ENCODE peak calls at places on chromosomes 6 and 20, in four cellular contexts. H is AG04449, M is GM12865, C is cardiac fibroblast. F is an unnamed sample.

GRCh38 chr6:152635949-152636674 is 1.1 kb downstream of the SYNE1 start:
- DNase-seq in H (no peak), M (peak; percentile 75), C (peak; percentile 53), F (peak; percentile 42)

GRCh38 chr20:48102821-48103635 is 317.7 kb upstream of the SULF2 start:
- DNase-seq in H (no peak), M (no peak), C (no peak), F (peak; percentile 83)

GRCh38 chr6:168385858-168386735 is 54.9 kb upstream of the SMOC2 start:
- DNase-seq in H (no peak), M (no peak), C (no peak), F (no peak)

GRCh38 chr6:26270121-26270861 is 94.7 kb upstream of the BTN3A2 start:
- DNase-seq in H (no peak), M (peak; percentile 83), C (peak; percentile 37), F (no peak)

GRCh38 chr6:134004714-134005113 is 47.7 kb downstream of the SLC2A12 start:
- DNase-seq in H (no peak), M (no peak), C (no peak), F (no peak)

GRCh38 chr6:121668259-121668658 is 232.8 kb downstream of the GJA1 start:
- DNase-seq in H (no peak), M (no peak), C (peak; percentile 65), F (peak; percentile 49)

GRCh38 chr6:122717350-122717749 is 62.2 kb upstream of the FABP7 start:
- DNase-seq in H (no peak), M (no peak), C (peak; percentile 59), F (peak; percentile 21)

GRCh38 chr6:122128445-122128844 is 271.0 kb upstream of the HSF2 start:
- DNase-seq in H (no peak), M (no peak), C (no peak), F (no peak)

GRCh38 chr20:41072099-41072798 is 43.6 kb downstream of the TOP1 start:
- DNase-seq in H (peak; percentile 50), M (no peak), C (peak; percentile 84), F (peak; percentile 84)

DNA sequence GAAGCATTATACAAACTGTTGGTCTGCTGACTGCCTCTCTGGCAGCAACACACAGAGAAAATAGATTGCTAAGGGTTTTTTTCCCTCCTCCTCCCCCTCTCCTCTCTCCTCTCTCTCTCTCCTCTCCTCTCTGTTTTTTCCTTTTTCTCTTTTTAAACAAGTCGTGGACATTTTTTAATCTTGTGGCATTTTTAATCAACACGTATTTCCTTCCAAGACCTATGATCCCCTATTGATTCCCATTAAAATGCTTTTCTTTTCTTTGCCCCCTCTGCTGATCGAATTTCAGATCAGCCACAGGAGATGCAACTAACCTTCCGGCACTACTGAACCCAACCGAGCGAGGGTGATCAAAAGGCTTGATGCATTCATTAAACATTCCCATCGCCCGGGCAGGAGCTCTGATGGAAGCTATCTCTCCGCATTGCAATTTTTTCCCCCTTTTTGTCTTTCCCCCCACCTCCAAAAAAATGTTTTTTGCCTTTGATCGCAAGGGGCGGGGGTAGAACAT is 90.7 kb upstream of the ARID1B start:
- DNase-seq in H (no peak), M (peak; percentile 41), C (peak; percentile 61), F (peak; percentile 71)
- TF ChIP-seq CTCF in H (peak; percentile 20), M (peak; percentile 6), C (peak; percentile 52), F (peak; percentile 33)

GRCh38 chr20:3820901-3821727 is 767 bp downstream of the AP5S1 start:
- DNase-seq in H (no peak), M (no peak), C (no peak), F (no peak)

GRCh38 chr20:3820048-3820900 is at the start of gene AP5S1:
- DNase-seq in H (no peak), M (peak; percentile 96), C (peak; percentile 98), F (peak; percentile 97)

GRCh38 chr20:3818155-3819151 is 1.9 kb upstream of the AP5S1 start:
- DNase-seq in H (no peak), M (peak; percentile 72), C (peak; percentile 89), F (peak; percentile 89)

GRCh38 chr20:3821996-3822395 is 1.6 kb downstream of the AP5S1 start:
- DNase-seq in H (no peak), M (no peak), C (no peak), F (no peak)

DNA sequence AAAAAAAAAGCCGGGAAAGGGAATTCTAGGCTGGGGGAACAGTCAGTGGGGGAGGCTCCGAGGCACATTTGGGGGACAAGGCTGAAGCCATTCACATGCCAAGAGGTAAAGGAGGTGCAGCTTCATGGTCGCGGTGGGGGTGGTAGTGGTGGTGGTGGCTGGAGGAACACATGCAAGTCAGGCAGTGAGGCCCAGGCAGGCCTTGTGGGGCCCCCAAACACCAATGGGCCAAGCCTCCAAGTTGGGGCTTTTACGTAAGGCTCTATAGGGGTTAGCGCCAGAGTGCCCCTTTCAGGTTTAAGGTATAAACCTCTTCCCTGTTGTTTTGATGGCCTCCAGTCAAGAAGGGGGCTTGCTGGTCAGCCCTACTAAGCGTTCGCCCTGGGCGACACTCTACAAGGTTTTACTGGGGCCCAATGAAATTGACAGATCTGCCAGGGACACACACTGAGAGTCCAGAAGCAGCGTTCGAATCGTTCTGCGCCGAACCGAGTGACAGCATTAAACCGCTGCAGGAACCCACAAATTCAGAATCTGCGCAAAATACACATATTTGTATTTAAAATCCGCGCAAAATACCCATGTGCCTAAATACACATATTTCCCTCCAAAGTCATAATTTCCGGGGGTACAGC is 817 bp upstream of the AP5S1 start:
- DNase-seq in H (no peak), M (no peak), C (no peak), F (no peak)
- H3K4me3 ChIP-seq in H (peak overlapping the region; percentile 95), M (peak overlapping the region; percentile 94), C (peak overlapping the region; percentile 29), F (peak overlapping the region; percentile 71)

GRCh38 chr6:89032599-89032998 is 48.0 kb upstream of the PNRC1 start:
- DNase-seq in H (no peak), M (peak; percentile 46), C (peak; percentile 41), F (peak; percentile 40)
- TF ChIP-seq CTCF in H (no peak), M (peak; percentile 20), C (peak; percentile 29), F (peak; percentile 22)

GRCh38 chr6:35717449-35718353 is 19.1 kb upstream of the ARMC12 start:
- DNase-seq in H (no peak), M (no peak), C (no peak), F (no peak)

GRCh38 chr6:35718911-35719381 is 17.9 kb upstream of the ARMC12 start:
- DNase-seq in H (no peak), M (no peak), C (no peak), F (peak; percentile 43)

GRCh38 chr6:35719830-35720733 is 16.8 kb upstream of the ARMC12 start:
- DNase-seq in H (no peak), M (peak; percentile 76), C (peak; percentile 60), F (peak; percentile 69)

GRCh38 chr6:35718354-35718695 is 18.5 kb upstream of the ARMC12 start:
- DNase-seq in H (no peak), M (no peak), C (no peak), F (no peak)

DNA sequence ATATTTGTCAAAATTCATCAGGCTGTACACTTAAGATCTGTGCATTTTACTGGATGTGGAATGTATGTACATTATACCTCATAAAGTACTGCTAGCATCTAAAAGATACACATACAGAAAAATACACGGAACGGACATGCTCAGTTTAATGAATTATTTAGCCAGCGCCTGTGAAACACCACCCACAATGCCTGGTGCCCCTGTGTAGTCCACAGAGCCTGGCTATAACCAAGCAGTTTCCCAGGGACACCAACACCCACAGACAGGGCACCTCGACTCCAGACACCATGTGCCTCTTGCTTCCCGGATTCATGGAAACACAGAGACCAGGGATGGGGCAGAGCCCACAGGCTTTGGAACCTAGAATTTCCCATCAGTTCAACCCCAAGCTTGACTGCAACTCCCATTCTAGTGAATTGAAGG is 17.4 kb upstream of the ARMC12 start:
- DNase-seq in H (no peak), M (no peak), C (no peak), F (no peak)
- H3K4me3 ChIP-seq in H (peak overlapping the region; percentile 44), M (peak overlapping the region; percentile 19), C (no peak overlapping the region), F (peak overlapping the region; percentile 46)

GRCh38 chr20:2914160-2914559 is 40.9 kb downstream of the PTPRA start:
- DNase-seq in H (no peak), M (peak; percentile 11), C (peak; percentile 20), F (peak; percentile 45)
- TF ChIP-seq CTCF in H (no peak), M (peak; percentile 1), C (peak; percentile 10), F (peak; percentile 34)

GRCh38 chr6:82365011-82365751 is 1.6 kb downstream of the TPBG start:
- DNase-seq in H (no peak), M (peak; percentile 26), C (peak; percentile 44), F (peak; percentile 35)

GRCh38 chr6:82362144-82362543 is 1.5 kb upstream of the TPBG start:
- DNase-seq in H (no peak), M (no peak), C (peak; percentile 20), F (no peak)

GRCh38 chr6:82363368-82364086 is at the start of gene TPBG:
- DNase-seq in H (no peak), M (peak; percentile 72), C (peak; percentile 92), F (peak; percentile 60)

GRCh38 chr6:82362868-82363267 is 749 bp upstream of the TPBG start:
- DNase-seq in H (peak; percentile 70), M (no peak), C (peak; percentile 94), F (peak; percentile 70)

GRCh38 chr6:82364087-82365010 is 732 bp downstream of the TPBG start:
- DNase-seq in H (no peak), M (peak; percentile 60), C (peak; percentile 77), F (peak; percentile 69)
- H3K4me3 ChIP-seq in H (peak overlapping the region; percentile 84), M (peak overlapping the region; percentile 68), C (peak overlapping the region; percentile 92), F (peak overlapping the region; percentile 89)

DNA sequence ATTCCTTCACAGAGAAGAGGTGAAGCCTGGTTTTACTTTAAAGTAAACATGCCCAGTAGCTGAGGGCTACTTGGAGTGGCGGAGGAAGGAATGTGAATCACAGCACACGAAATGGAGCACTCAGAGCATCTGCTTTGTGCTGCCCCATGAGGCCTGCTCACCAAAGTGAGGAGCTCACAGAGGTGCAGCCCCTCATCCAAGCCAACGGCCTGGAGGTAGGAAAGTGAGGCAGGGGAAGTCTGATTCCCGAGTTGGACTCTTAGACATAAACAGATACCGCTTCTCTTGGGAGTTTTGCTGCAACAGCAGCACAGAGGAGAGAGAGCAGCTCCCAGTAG is 3.6 kb downstream of the YTHDF1 start:
- DNase-seq in H (no peak), M (no peak), C (no peak), F (no peak)
- TF ChIP-seq CTCF in H (no peak), M (no peak), C (no peak), F (no peak)

DNA sequence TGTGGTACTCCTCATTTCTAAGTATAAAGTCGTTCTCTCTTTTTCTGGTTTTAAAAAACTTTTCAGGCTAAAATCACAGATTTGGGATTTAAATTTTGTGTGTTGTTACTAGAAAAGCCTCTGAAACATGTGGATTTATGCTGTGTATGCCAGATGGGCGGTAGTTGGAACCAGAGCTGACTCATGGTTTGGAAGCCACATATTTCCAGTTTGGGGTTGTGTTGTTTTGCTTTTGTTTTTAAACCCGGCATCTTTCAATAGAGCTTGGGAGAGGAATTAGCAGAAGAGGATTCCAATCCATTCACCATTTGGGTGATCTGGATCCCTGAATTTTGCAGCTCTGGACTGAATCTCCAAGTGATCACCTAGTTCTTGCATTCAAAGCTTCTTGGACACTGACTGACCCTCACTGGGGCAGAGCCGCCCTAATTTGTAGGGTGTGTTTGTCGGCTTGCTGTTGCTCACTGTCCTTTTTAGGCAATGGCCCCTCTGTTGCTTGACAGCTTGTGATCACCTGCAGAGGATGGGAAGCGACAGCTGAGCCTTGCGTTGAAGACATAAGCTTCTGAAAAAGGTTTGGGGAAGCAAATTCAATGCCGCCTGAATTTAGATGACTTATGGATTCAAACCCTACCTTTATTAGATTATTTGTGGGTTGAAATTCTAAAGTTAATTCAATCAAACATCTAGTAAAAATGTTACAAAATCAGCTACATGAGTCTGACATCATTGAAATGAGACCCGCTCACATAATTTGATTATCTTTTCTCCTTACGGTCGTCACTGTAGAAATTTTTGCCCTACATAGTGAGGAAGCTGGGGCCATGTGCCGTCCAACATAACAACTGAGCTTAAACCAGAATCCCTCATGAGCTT is 79.9 kb upstream of the CD83 start:
- DNase-seq in H (no peak), M (no peak), C (peak; percentile 76), F (peak; percentile 45)
- H3K4me3 ChIP-seq in H (no peak overlapping the region), M (no peak overlapping the region), C (no peak overlapping the region), F (no peak overlapping the region)

F was measured in fibroblast of pulmonary artery.